ENCODE peak calls at places on chromosomes 2 and 18, in six cellular contexts. One of them, this sample, is unnamed.

GRCh38 chr2:230865766-230866703 is 1.3 kb downstream of the ITM2C start:
- DNase-seq in lower leg skin: no peak
- DNase-seq in activated CD8-positive, alpha-beta T cell treated with anti-CD3 and anti-CD28 coated beads for 36 hours: peak; percentile 61
- DNase-seq in WTC11: peak; percentile 50
- DNase-seq in psoas muscle: no peak
- DNase-seq in glutamatergic neuron: no peak
- DNase-seq in this sample: peak; percentile 55

GRCh38 chr2:72934683-72935610 is 17.6 kb downstream of the EMX1 start:
- DNase-seq in activated CD8-positive, alpha-beta T cell treated with anti-CD3 and anti-CD28 coated beads for 36 hours: peak; percentile 51
- DNase-seq in psoas muscle: peak; percentile 7
- DNase-seq in WTC11: peak; percentile 54
- DNase-seq in lower leg skin: no peak
- DNase-seq in glutamatergic neuron: no peak
- DNase-seq in this sample: no peak

GRCh38 chr2:54239427-54239826 is 16.6 kb downstream of the TSPYL6 start:
- DNase-seq in lower leg skin: no peak
- DNase-seq in activated CD8-positive, alpha-beta T cell treated with anti-CD3 and anti-CD28 coated beads for 36 hours: no peak
- DNase-seq in glutamatergic neuron: no peak
- DNase-seq in WTC11: no peak
- DNase-seq in psoas muscle: no peak
- DNase-seq in this sample: no peak

GRCh38 chr2:235934059-235934896 is 233.9 kb downstream of the GBX2 start:
- DNase-seq in psoas muscle: no peak
- DNase-seq in WTC11: no peak
- DNase-seq in lower leg skin: peak; percentile 58
- DNase-seq in activated CD8-positive, alpha-beta T cell treated with anti-CD3 and anti-CD28 coated beads for 36 hours: no peak
- DNase-seq in glutamatergic neuron: no peak
- DNase-seq in this sample: no peak

GRCh38 chr2:239227111-239227581 is 173.7 kb downstream of the HDAC4 start:
- DNase-seq in WTC11: no peak
- DNase-seq in psoas muscle: no peak
- DNase-seq in glutamatergic neuron: no peak
- DNase-seq in lower leg skin: peak; percentile 85
- DNase-seq in activated CD8-positive, alpha-beta T cell treated with anti-CD3 and anti-CD28 coated beads for 36 hours: no peak
- DNase-seq in this sample: no peak

GRCh38 chr2:181743723-181744031 is 63.4 kb upstream of the NEUROD1 start:
- DNase-seq in activated CD8-positive, alpha-beta T cell treated with anti-CD3 and anti-CD28 coated beads for 36 hours: no peak
- DNase-seq in glutamatergic neuron: no peak
- DNase-seq in WTC11: no peak
- DNase-seq in psoas muscle: no peak
- DNase-seq in lower leg skin: no peak
- DNase-seq in this sample: no peak

GRCh38 chr18:65906621-65907034 is 155.8 kb downstream of the CDH7 start:
- DNase-seq in glutamatergic neuron: no peak
- DNase-seq in psoas muscle: no peak
- DNase-seq in WTC11: no peak
- DNase-seq in activated CD8-positive, alpha-beta T cell treated with anti-CD3 and anti-CD28 coated beads for 36 hours: no peak
- DNase-seq in lower leg skin: no peak
- DNase-seq in this sample: peak; percentile 10

GRCh38 chr2:58427572-58428285 is 186.6 kb upstream of the FANCL start:
- DNase-seq in WTC11: peak; percentile 56
- DNase-seq in lower leg skin: no peak
- DNase-seq in activated CD8-positive, alpha-beta T cell treated with anti-CD3 and anti-CD28 coated beads for 36 hours: peak; percentile 27
- DNase-seq in psoas muscle: no peak
- DNase-seq in glutamatergic neuron: peak; percentile 55
- DNase-seq in this sample: peak; percentile 71

GRCh38 chr2:143852748-143853147 is 667.2 kb downstream of the ZEB2 start:
- DNase-seq in activated CD8-positive, alpha-beta T cell treated with anti-CD3 and anti-CD28 coated beads for 36 hours: peak; percentile 16
- DNase-seq in WTC11: peak; percentile 61
- DNase-seq in psoas muscle: no peak
- DNase-seq in lower leg skin: no peak
- DNase-seq in glutamatergic neuron: peak; percentile 43
- DNase-seq in this sample: peak; percentile 16

GRCh38 chr2:235135990-235136561 is 184.3 kb downstream of the SH3BP4 start:
- DNase-seq in activated CD8-positive, alpha-beta T cell treated with anti-CD3 and anti-CD28 coated beads for 36 hours: peak; percentile 71
- DNase-seq in glutamatergic neuron: peak; percentile 89
- DNase-seq in psoas muscle: peak; percentile 75
- DNase-seq in WTC11: peak; percentile 83
- DNase-seq in lower leg skin: peak; percentile 91
- DNase-seq in this sample: peak; percentile 81

GRCh38 chr2:120732506-120733237 is 3.0 kb upstream of the GLI2 start:
- DNase-seq in psoas muscle: no peak
- DNase-seq in lower leg skin: no peak
- DNase-seq in WTC11: no peak
- DNase-seq in glutamatergic neuron: no peak
- DNase-seq in activated CD8-positive, alpha-beta T cell treated with anti-CD3 and anti-CD28 coated beads for 36 hours: no peak
- DNase-seq in this sample: no peak

GRCh38 chr2:173751245-173751975 is 213.8 kb downstream of the SP3 start:
- DNase-seq in WTC11: no peak
- DNase-seq in psoas muscle: no peak
- DNase-seq in glutamatergic neuron: no peak
- DNase-seq in lower leg skin: no peak
- DNase-seq in activated CD8-positive, alpha-beta T cell treated with anti-CD3 and anti-CD28 coated beads for 36 hours: no peak
- DNase-seq in this sample: no peak

GRCh38 chr2:173750332-173750731 is 214.8 kb downstream of the SP3 start:
- DNase-seq in activated CD8-positive, alpha-beta T cell treated with anti-CD3 and anti-CD28 coated beads for 36 hours: no peak
- DNase-seq in WTC11: no peak
- DNase-seq in lower leg skin: no peak
- DNase-seq in psoas muscle: no peak
- DNase-seq in glutamatergic neuron: peak; percentile 28
- DNase-seq in this sample: peak; percentile 20

GRCh38 chr2:173750831-173751230 is 214.3 kb downstream of the SP3 start:
- DNase-seq in glutamatergic neuron: no peak
- DNase-seq in activated CD8-positive, alpha-beta T cell treated with anti-CD3 and anti-CD28 coated beads for 36 hours: no peak
- DNase-seq in WTC11: no peak
- DNase-seq in lower leg skin: no peak
- DNase-seq in psoas muscle: no peak
- DNase-seq in this sample: no peak

GRCh38 chr2:173753441-173753840 is 211.7 kb downstream of the SP3 start:
- DNase-seq in WTC11: no peak
- DNase-seq in lower leg skin: no peak
- DNase-seq in psoas muscle: no peak
- DNase-seq in glutamatergic neuron: no peak
- DNase-seq in activated CD8-positive, alpha-beta T cell treated with anti-CD3 and anti-CD28 coated beads for 36 hours: no peak
- DNase-seq in this sample: no peak

GRCh38 chr2:173752152-173752551 is 213.0 kb downstream of the SP3 start:
- DNase-seq in glutamatergic neuron: no peak
- DNase-seq in psoas muscle: no peak
- DNase-seq in WTC11: no peak
- DNase-seq in activated CD8-positive, alpha-beta T cell treated with anti-CD3 and anti-CD28 coated beads for 36 hours: peak; percentile 12
- DNase-seq in lower leg skin: no peak
- DNase-seq in this sample: no peak
- TF ChIP-seq CTCF in glutamatergic neuron: no peak
- TF ChIP-seq CTCF in psoas muscle: no peak
- TF ChIP-seq CTCF in WTC11: no peak
- TF ChIP-seq CTCF in activated CD8-positive, alpha-beta T cell treated with anti-CD3 and anti-CD28 coated beads for 36 hours: no peak
- TF ChIP-seq CTCF in lower leg skin: no peak
- TF ChIP-seq CTCF in this sample: no peak

DNA sequence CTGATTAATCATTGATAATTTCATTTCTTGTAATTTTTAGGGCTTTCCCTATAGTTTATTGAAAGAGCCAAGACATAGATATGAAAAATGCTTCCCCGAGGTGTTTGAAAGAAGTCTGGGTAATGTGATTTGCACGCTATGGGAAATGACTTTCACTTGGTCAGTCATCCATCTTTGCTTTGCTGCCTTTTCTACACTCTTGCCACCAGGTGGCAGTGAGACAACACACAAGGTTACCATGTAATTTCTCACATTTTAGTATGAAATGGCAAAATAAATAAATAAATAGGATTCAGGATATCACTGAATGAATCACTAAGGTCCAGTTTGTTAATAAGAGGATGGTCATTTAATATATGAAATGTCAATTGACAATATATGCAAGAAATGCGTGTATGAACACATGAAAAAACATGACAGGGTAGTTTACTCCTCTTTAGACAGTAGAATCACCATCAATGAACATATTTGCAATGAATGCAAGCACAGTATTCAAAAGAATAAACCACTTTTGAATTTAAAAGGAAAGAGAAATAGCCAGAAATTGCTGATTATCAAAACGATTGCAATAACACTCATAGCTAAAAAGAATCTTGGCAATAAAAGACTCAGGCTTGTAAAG is 52.2 kb upstream of the KCNH7 start:
- DNase-seq in lower leg skin: no peak
- DNase-seq in WTC11: peak; percentile 14
- DNase-seq in glutamatergic neuron: peak; percentile 22
- DNase-seq in psoas muscle: no peak
- DNase-seq in activated CD8-positive, alpha-beta T cell treated with anti-CD3 and anti-CD28 coated beads for 36 hours: peak; percentile 21
- DNase-seq in this sample: peak; percentile 31
- TF ChIP-seq CTCF in lower leg skin: no peak
- TF ChIP-seq CTCF in WTC11: peak; percentile 59
- TF ChIP-seq CTCF in glutamatergic neuron: peak; percentile 86
- TF ChIP-seq CTCF in psoas muscle: peak; percentile 23
- TF ChIP-seq CTCF in activated CD8-positive, alpha-beta T cell treated with anti-CD3 and anti-CD28 coated beads for 36 hours: peak; percentile 68
- TF ChIP-seq CTCF in this sample: peak; percentile 80

GRCh38 chr2:83826601-83827000 is 632.5 kb downstream of the SUCLG1 start:
- DNase-seq in glutamatergic neuron: no peak
- DNase-seq in psoas muscle: no peak
- DNase-seq in WTC11: no peak
- DNase-seq in activated CD8-positive, alpha-beta T cell treated with anti-CD3 and anti-CD28 coated beads for 36 hours: no peak
- DNase-seq in lower leg skin: no peak
- DNase-seq in this sample: no peak

GRCh38 chr2:83823238-83823637 is 635.8 kb downstream of the SUCLG1 start:
- DNase-seq in lower leg skin: no peak
- DNase-seq in psoas muscle: no peak
- DNase-seq in glutamatergic neuron: no peak
- DNase-seq in WTC11: no peak
- DNase-seq in activated CD8-positive, alpha-beta T cell treated with anti-CD3 and anti-CD28 coated beads for 36 hours: no peak
- DNase-seq in this sample: no peak

DNA sequence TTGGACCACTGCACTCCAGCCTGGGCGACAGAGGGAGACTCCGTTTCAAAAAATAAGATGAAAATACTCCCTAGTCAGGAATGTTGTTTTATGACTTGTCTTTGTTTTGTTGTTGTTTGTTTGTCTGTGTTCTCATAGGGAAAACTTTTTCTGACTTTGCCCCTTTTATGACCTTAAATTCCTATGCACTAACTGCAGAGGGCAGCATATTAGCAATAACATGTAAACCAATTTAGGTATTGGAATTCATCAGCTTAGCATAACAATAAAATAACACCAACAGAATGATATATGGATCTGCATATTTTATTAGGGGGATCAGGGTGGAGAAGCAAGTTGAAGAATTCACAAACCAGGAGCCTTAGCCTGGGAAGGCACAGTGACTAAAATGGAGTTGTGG is 631.5 kb downstream of the SUCLG1 start:
- DNase-seq in lower leg skin: no peak
- DNase-seq in psoas muscle: no peak
- DNase-seq in WTC11: no peak
- DNase-seq in activated CD8-positive, alpha-beta T cell treated with anti-CD3 and anti-CD28 coated beads for 36 hours: no peak
- DNase-seq in glutamatergic neuron: no peak
- DNase-seq in this sample: no peak
- TF ChIP-seq CTCF in lower leg skin: no peak
- TF ChIP-seq CTCF in psoas muscle: no peak
- TF ChIP-seq CTCF in WTC11: no peak
- TF ChIP-seq CTCF in activated CD8-positive, alpha-beta T cell treated with anti-CD3 and anti-CD28 coated beads for 36 hours: no peak
- TF ChIP-seq CTCF in glutamatergic neuron: no peak
- TF ChIP-seq CTCF in this sample: peak; percentile 9

GRCh38 chr2:10434885-10435419 is 13.2 kb downstream of the ODC1 start:
- DNase-seq in psoas muscle: peak; percentile 73
- DNase-seq in activated CD8-positive, alpha-beta T cell treated with anti-CD3 and anti-CD28 coated beads for 36 hours: peak; percentile 81
- DNase-seq in lower leg skin: peak; percentile 94
- DNase-seq in WTC11: peak; percentile 84
- DNase-seq in glutamatergic neuron: peak; percentile 92
- DNase-seq in this sample: peak; percentile 91
- TF ChIP-seq CTCF in psoas muscle: peak; percentile 98
- TF ChIP-seq CTCF in activated CD8-positive, alpha-beta T cell treated with anti-CD3 and anti-CD28 coated beads for 36 hours: peak; percentile 88
- TF ChIP-seq CTCF in lower leg skin: peak; percentile 83
- TF ChIP-seq CTCF in WTC11: peak; percentile 87
- TF ChIP-seq CTCF in glutamatergic neuron: peak; percentile 97
- TF ChIP-seq CTCF in this sample: peak; percentile 97

GRCh38 chr2:125745514-125745913 is 910.4 kb upstream of the GYPC start:
- DNase-seq in glutamatergic neuron: peak; percentile 48
- DNase-seq in lower leg skin: no peak
- DNase-seq in activated CD8-positive, alpha-beta T cell treated with anti-CD3 and anti-CD28 coated beads for 36 hours: no peak
- DNase-seq in psoas muscle: no peak
- DNase-seq in WTC11: peak; percentile 29
- DNase-seq in this sample: peak; percentile 35
- TF ChIP-seq CTCF in glutamatergic neuron: peak; percentile 36
- TF ChIP-seq CTCF in lower leg skin: no peak
- TF ChIP-seq CTCF in activated CD8-positive, alpha-beta T cell treated with anti-CD3 and anti-CD28 coated beads for 36 hours: no peak
- TF ChIP-seq CTCF in psoas muscle: no peak
- TF ChIP-seq CTCF in WTC11: no peak
- TF ChIP-seq CTCF in this sample: peak; percentile 54

DNA sequence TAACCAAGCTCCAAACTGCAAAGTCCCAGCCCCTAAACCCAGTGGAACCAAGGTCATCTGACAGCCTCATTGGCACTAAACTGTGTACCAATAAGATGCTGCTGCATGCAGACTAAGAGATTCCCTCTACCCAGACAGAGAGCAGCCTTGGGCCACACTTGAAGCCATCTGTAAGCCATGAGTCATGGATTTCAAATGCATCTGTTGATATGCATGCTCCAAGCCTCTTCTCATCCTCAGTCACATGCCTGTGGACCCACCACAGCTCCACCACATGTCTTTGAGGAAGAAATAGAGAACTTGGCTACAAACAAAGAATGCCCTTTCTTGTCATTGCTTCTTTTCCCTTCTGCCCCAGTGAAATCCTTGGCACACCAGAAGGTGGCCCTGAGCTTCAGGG is 19.6 kb upstream of the CREG2 start:
- DNase-seq in lower leg skin: no peak
- DNase-seq in glutamatergic neuron: no peak
- DNase-seq in psoas muscle: no peak
- DNase-seq in WTC11: no peak
- DNase-seq in activated CD8-positive, alpha-beta T cell treated with anti-CD3 and anti-CD28 coated beads for 36 hours: no peak
- DNase-seq in this sample: no peak
- TF ChIP-seq CTCF in lower leg skin: no peak
- TF ChIP-seq CTCF in glutamatergic neuron: no peak
- TF ChIP-seq CTCF in psoas muscle: no peak
- TF ChIP-seq CTCF in WTC11: no peak
- TF ChIP-seq CTCF in activated CD8-positive, alpha-beta T cell treated with anti-CD3 and anti-CD28 coated beads for 36 hours: no peak
- TF ChIP-seq CTCF in this sample: no peak